ENCODE peak calls at places on chromosomes 6 and 20, in nine cellular contexts. Z is breast epithelium, W is uterus, D is adrenal gland, L is right lobe of liver, C is HCT116, F is transverse colon, P is HepG2, T is ovary. I is an unnamed sample.

GRCh38 chr6:34381086-34381485 is 11.4 kb downstream of the NUDT3 start:
- DNase-seq in F (no peak), Z (no peak), W (no peak), D (no peak), L (no peak), T (no peak), P (no peak), C (no peak), I (no peak)

GRCh38 chr20:5797843-5798462 is 47.8 kb downstream of the SHLD1 start:
- DNase-seq in T (no peak), L (no peak), P (no peak), W (no peak), C (no peak), F (no peak), Z (no peak), D (no peak), I (peak; percentile 60)

GRCh38 chr6:36436466-36436865 is 6.2 kb downstream of the PXT1 start:
- DNase-seq in T (no peak), Z (no peak), P (no peak), C (no peak), W (no peak), L (no peak), D (no peak), F (no peak), I (no peak)

GRCh38 chr6:144406796-144407195 is 121.7 kb downstream of the UTRN start:
- DNase-seq in C (no peak), T (no peak), D (no peak), W (no peak), L (no peak), P (no peak), Z (no peak), F (no peak), I (no peak)

GRCh38 chr20:37276494-37277252 is 12.8 kb upstream of the MANBAL start:
- DNase-seq in L (peak; percentile 55), P (peak; percentile 49), W (peak; percentile 67), T (peak; percentile 85), Z (no peak), D (peak; percentile 87), C (no peak), F (peak; percentile 56), I (peak; percentile 53)

GRCh38 chr20:1467355-1468116 is 887 bp upstream of the NSFL1C start:
- DNase-seq in T (peak; percentile 27), Z (no peak), P (peak; percentile 68), F (peak; percentile 65), D (peak; percentile 35), W (no peak), C (no peak), L (no peak), I (peak; percentile 48)

GRCh38 chr6:30891816-30892553 is 7.7 kb downstream of the DDR1 start:
- DNase-seq in C (no peak), W (no peak), F (no peak), D (peak; percentile 11), L (no peak), T (no peak), Z (no peak), P (no peak), I (no peak)

GRCh38 chr6:33822575-33823395 is 19.0 kb upstream of the MLN start:
- DNase-seq in C (peak; percentile 66), W (no peak), F (no peak), D (no peak), T (no peak), P (peak; percentile 56), Z (no peak), L (no peak), I (no peak)

GRCh38 chr20:38145094-38146075 is 19.7 kb downstream of the TGM2 start:
- DNase-seq in D (no peak), F (no peak), L (no peak), W (peak; percentile 70), Z (no peak), P (peak; percentile 45), C (no peak), T (peak; percentile 64), I (no peak)

GRCh38 chr6:90003941-90004340 is 109.7 kb downstream of the GJA10 start:
- DNase-seq in F (no peak), L (no peak), W (no peak), C (no peak), Z (no peak), D (no peak), T (no peak), P (no peak), I (no peak)

GRCh38 chr6:127561660-127562059 is 15.3 kb upstream of the C6orf58 start:
- DNase-seq in Z (no peak), D (no peak), F (no peak), T (no peak), L (no peak), P (no peak), W (no peak), C (peak; percentile 46), I (no peak)
- H3K4me3 ChIP-seq in Z (no peak overlapping the region), D (no peak overlapping the region), F (no peak overlapping the region), T (no peak overlapping the region), L (no peak overlapping the region), P (no peak overlapping the region), W (no peak overlapping the region), C (no peak overlapping the region), I (no peak overlapping the region)

GRCh38 chr20:53828673-53829085 is 235.0 kb upstream of the ZNF217 start:
- DNase-seq in T (no peak), L (peak; percentile 28), W (peak; percentile 35), Z (no peak), D (no peak), P (no peak), C (peak; percentile 29), F (no peak), I (no peak)
- TF ChIP-seq POLR2A in T (no peak), L (no peak), W (no peak), Z (no peak), D (no peak), P (no peak), C (peak; percentile 36), F (no peak), I (no peak)

DNA sequence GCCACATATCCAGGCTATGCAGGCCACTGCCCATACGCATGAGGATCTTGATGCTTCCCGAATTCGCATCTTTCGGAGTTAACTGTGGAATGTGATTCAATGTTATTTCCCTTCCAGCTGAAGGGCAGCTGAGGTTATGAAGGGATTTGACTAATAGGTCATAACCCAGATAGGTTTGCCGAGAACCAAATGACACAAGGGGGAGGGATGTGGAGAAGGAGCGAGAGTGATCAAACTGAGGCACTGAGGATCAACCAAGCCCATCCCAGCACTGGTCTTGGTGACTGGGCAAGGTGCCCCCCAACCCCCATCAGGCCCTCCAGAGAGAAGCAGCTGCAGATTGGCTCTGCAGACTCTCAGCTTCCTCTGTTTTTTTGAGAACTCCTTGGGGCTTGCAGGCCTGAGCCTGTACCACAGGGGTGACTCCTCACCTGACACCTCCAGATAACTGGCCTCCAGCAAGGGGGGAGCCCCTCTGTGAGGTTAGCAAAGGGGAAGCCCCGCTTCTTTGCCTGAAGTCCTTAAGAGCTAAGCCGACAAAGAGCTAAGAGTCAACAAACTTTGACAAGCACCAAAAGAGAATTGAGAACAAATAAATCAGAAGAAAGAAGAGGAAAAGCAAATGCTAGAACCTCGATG is 185.9 kb downstream of the PDE7B start:
- DNase-seq in T (peak; percentile 42), P (no peak), W (no peak), C (no peak), L (no peak), Z (no peak), D (no peak), F (no peak), I (no peak)
- H3K27ac ChIP-seq in T (peak overlapping the region; percentile 42), P (no peak overlapping the region), W (peak overlapping the region; percentile 77), C (no peak overlapping the region), L (peak overlapping the region; percentile 29), Z (peak overlapping the region; percentile 45), D (peak overlapping the region; percentile 80), F (peak overlapping the region; percentile 71), I (peak overlapping the region; percentile 55)

GRCh38 chr20:23634985-23635767 is 2.6 kb downstream of the CST3 start:
- DNase-seq in D (no peak), P (no peak), T (no peak), F (no peak), W (no peak), Z (peak; percentile 66), L (peak; percentile 97), C (no peak), I (no peak)

GRCh38 chr20:23636908-23637281 is 860 bp downstream of the CST3 start:
- DNase-seq in W (no peak), L (no peak), Z (no peak), P (no peak), F (no peak), C (no peak), T (no peak), D (no peak), I (no peak)

GRCh38 chr20:23638309-23638708 is 554 bp upstream of the CST3 start:
- DNase-seq in T (no peak), D (no peak), L (no peak), W (no peak), Z (no peak), F (no peak), C (no peak), P (no peak), I (no peak)

GRCh38 chr20:23637282-23638221 is at the start of gene CST3:
- DNase-seq in D (peak; percentile 93), Z (peak; percentile 85), T (peak; percentile 92), W (peak; percentile 91), P (peak; percentile 87), F (peak; percentile 93), C (peak; percentile 68), L (peak; percentile 95), I (peak; percentile 90)

GRCh38 chr20:23636182-23636907 is 1.4 kb downstream of the CST3 start:
- DNase-seq in D (no peak), Z (no peak), L (peak; percentile 69), F (no peak), P (no peak), C (no peak), T (no peak), W (no peak), I (no peak)
- H3K4me3 ChIP-seq in D (peak overlapping the region; percentile 87), Z (peak overlapping the region; percentile 86), L (peak overlapping the region; percentile 84), F (peak overlapping the region; percentile 78), P (peak overlapping the region; percentile 93), C (peak overlapping the region; percentile 91), T (peak overlapping the region; percentile 97), W (peak overlapping the region; percentile 78), I (peak overlapping the region; percentile 80)

DNA sequence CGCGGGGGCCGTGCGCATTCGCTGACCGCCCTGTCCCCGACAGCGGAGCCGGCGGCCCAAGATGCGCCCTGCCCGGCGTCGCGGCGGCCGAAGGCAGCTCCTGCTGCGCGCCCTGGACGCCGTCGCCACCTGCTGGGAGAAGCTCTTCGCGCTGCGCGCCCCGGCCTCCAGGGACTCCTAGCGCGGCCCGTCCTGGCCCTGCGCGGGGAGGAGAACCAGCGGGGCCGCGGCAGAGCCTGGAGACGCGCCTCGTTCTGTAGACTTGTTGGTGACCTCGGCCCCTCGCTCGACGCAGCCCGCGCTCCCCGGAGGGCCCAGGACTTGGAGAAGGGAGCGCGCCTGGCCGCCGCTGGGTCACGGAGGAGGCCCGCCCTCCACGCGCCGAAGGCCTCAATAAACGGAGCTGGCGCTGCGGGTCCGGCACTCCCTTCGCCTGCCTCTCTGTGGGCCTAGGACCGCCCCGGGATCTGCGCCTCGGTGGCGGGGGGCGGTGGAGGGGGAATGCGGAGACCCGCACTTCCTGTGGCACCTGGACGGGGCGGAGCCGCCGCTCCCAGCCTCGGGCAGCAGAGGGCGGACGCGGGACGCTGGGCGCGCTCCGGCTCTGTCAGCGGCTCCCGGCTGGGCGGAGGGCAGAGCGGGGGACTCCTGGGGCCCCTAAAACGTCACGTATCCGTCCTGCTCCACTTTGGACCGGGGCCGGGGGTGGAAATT is 2.8 kb downstream of the C20orf204 start:
- DNase-seq in W (peak; percentile 62), P (no peak), L (peak; percentile 82), Z (peak; percentile 72), D (peak; percentile 61), T (peak; percentile 63), F (peak; percentile 78), C (peak; percentile 48), I (peak; percentile 75)
- TF ChIP-seq POLR2A in W (peak; percentile 11), P (no peak), L (no peak), Z (no peak), D (no peak), T (no peak), F (no peak), C (no peak), I (no peak)

GRCh38 chr6:119259027-119259426 is 90.5 kb downstream of the MAN1A1 start:
- DNase-seq in D (no peak), C (peak; percentile 55), T (no peak), F (no peak), W (no peak), L (no peak), P (peak; percentile 83), Z (no peak), I (no peak)
- H3K27ac ChIP-seq in D (no peak overlapping the region), C (peak overlapping the region; percentile 55), T (no peak overlapping the region), F (no peak overlapping the region), W (no peak overlapping the region), L (no peak overlapping the region), P (peak overlapping the region; percentile 33), Z (no peak overlapping the region), I (no peak overlapping the region)